ENCODE peak calls at places on chromosome 10, in eight cellular contexts. One of them, this sample, is unnamed.

GRCh38 chr10:51020175-51020574 is 54.1 kb upstream of the PRKG1 start:
- DNase-seq in tibial nerve: no peak
- DNase-seq in esophagus muscularis mucosa: no peak
- DNase-seq in stomach: no peak
- DNase-seq in pancreas: no peak
- DNase-seq in ovary: no peak
- DNase-seq in breast epithelium: no peak
- DNase-seq in keratinocyte: no peak
- DNase-seq in this sample: no peak

GRCh38 chr10:33306126-33306525 is 28.3 kb downstream of the NRP1 start:
- DNase-seq in tibial nerve: no peak
- DNase-seq in esophagus muscularis mucosa: peak; percentile 68
- DNase-seq in stomach: no peak
- DNase-seq in pancreas: no peak
- DNase-seq in ovary: no peak
- DNase-seq in breast epithelium: no peak
- DNase-seq in keratinocyte: no peak
- DNase-seq in this sample: no peak

GRCh38 chr10:35217458-35217857 is 90.8 kb downstream of the CREM start:
- DNase-seq in tibial nerve: no peak
- DNase-seq in esophagus muscularis mucosa: no peak
- DNase-seq in stomach: no peak
- DNase-seq in pancreas: no peak
- DNase-seq in ovary: no peak
- DNase-seq in breast epithelium: no peak
- DNase-seq in keratinocyte: no peak
- DNase-seq in this sample: no peak

GRCh38 chr10:45375101-45375500 is 1.1 kb downstream of the ALOX5 start:
- DNase-seq in tibial nerve: no peak
- DNase-seq in esophagus muscularis mucosa: no peak
- DNase-seq in stomach: no peak
- DNase-seq in pancreas: no peak
- DNase-seq in ovary: no peak
- DNase-seq in breast epithelium: no peak
- DNase-seq in keratinocyte: no peak
- DNase-seq in this sample: no peak

GRCh38 chr10:106609867-106610266 is 554.6 kb downstream of the SORCS1 start:
- DNase-seq in tibial nerve: no peak
- DNase-seq in esophagus muscularis mucosa: peak; percentile 72
- DNase-seq in stomach: no peak
- DNase-seq in pancreas: no peak
- DNase-seq in ovary: no peak
- DNase-seq in breast epithelium: no peak
- DNase-seq in keratinocyte: no peak
- DNase-seq in this sample: no peak

GRCh38 chr10:105023706-105024105 is 382.6 kb downstream of the SORCS3 start:
- DNase-seq in tibial nerve: peak; percentile 13
- DNase-seq in esophagus muscularis mucosa: no peak
- DNase-seq in stomach: no peak
- DNase-seq in pancreas: no peak
- DNase-seq in ovary: no peak
- DNase-seq in breast epithelium: no peak
- DNase-seq in keratinocyte: no peak
- DNase-seq in this sample: no peak

GRCh38 chr10:44557596-44558191 is 172.8 kb upstream of the CXCL12 start:
- DNase-seq in tibial nerve: no peak
- DNase-seq in esophagus muscularis mucosa: no peak
- DNase-seq in stomach: no peak
- DNase-seq in pancreas: no peak
- DNase-seq in ovary: no peak
- DNase-seq in breast epithelium: no peak
- DNase-seq in keratinocyte: no peak
- DNase-seq in this sample: no peak

GRCh38 chr10:87767253-87767652 is 50.8 kb downstream of the ATAD1 start:
- DNase-seq in tibial nerve: no peak
- DNase-seq in esophagus muscularis mucosa: no peak
- DNase-seq in stomach: no peak
- DNase-seq in pancreas: no peak
- DNase-seq in ovary: no peak
- DNase-seq in breast epithelium: no peak
- DNase-seq in keratinocyte: no peak
- DNase-seq in this sample: no peak

GRCh38 chr10:663466-663751 is 26.1 kb downstream of the DIP2C start:
- DNase-seq in tibial nerve: no peak
- DNase-seq in esophagus muscularis mucosa: no peak
- DNase-seq in stomach: no peak
- DNase-seq in pancreas: no peak
- DNase-seq in ovary: no peak
- DNase-seq in breast epithelium: no peak
- DNase-seq in keratinocyte: no peak
- DNase-seq in this sample: no peak

GRCh38 chr10:3622427-3622826 is 162.6 kb downstream of the KLF6 start:
- DNase-seq in tibial nerve: no peak
- DNase-seq in esophagus muscularis mucosa: no peak
- DNase-seq in stomach: no peak
- DNase-seq in pancreas: no peak
- DNase-seq in ovary: no peak
- DNase-seq in breast epithelium: no peak
- DNase-seq in keratinocyte: no peak
- DNase-seq in this sample: no peak

GRCh38 chr10:75261813-75262725 is 26.3 kb upstream of the COMTD1 start:
- DNase-seq in tibial nerve: no peak
- DNase-seq in esophagus muscularis mucosa: no peak
- DNase-seq in stomach: no peak
- DNase-seq in pancreas: peak; percentile 86
- DNase-seq in ovary: no peak
- DNase-seq in breast epithelium: no peak
- DNase-seq in keratinocyte: no peak
- DNase-seq in this sample: no peak

GRCh38 chr10:132547421-132547861 is 9.9 kb downstream of the INPP5A start:
- DNase-seq in tibial nerve: no peak
- DNase-seq in esophagus muscularis mucosa: no peak
- DNase-seq in stomach: no peak
- DNase-seq in pancreas: no peak
- DNase-seq in ovary: peak; percentile 26
- DNase-seq in breast epithelium: no peak
- DNase-seq in keratinocyte: no peak
- DNase-seq in this sample: no peak
- H3K4me1 ChIP-seq in tibial nerve: peaks cover 10% of the 10 kb centered on the region
- H3K4me1 ChIP-seq in esophagus muscularis mucosa: peaks cover 94% of the 10 kb centered on the region
- H3K4me1 ChIP-seq in stomach: peaks cover 38% of the 10 kb centered on the region
- H3K4me1 ChIP-seq in pancreas: peaks cover 11% of the 10 kb centered on the region
- H3K4me1 ChIP-seq in ovary: peaks cover 26% of the 10 kb centered on the region
- H3K4me1 ChIP-seq in breast epithelium: no peaks in the 10 kb centered on the region
- H3K4me1 ChIP-seq in keratinocyte: peaks cover 4% of the 10 kb centered on the region
- H3K4me1 ChIP-seq in this sample: peaks cover 72% of the 10 kb centered on the region

DNA sequence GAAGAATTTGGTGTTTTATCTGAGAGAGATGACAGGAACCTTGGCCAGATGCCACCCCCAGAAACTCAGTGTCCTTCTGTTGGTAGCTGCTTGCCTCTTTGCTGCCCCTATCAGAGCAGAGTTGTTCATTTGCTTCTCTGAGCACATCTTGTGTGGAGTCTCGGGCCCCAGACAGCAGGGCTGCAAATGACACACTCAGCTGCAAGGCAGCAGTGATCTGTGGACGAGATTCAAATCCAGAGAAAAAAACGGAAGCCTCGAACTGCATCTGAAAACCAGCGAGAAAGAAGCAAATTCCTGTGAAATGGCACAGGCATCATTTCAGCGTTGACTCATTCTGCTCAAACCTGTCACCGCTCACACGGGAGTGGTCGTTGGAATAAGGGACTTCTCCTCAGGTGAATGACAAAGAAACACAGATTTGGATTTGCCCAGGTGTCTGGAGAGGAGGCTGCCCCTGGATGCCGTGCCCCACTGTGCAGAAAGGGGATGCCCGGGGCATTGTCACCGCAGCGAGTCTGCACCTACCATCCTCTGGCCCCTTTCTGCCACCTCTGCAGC is 144.7 kb downstream of the PFKFB3 start:
- DNase-seq in tibial nerve: no peak
- DNase-seq in esophagus muscularis mucosa: peak; percentile 68
- DNase-seq in stomach: no peak
- DNase-seq in pancreas: no peak
- DNase-seq in ovary: no peak
- DNase-seq in breast epithelium: no peak
- DNase-seq in keratinocyte: no peak
- DNase-seq in this sample: no peak
- TF ChIP-seq CTCF in tibial nerve: no peak
- TF ChIP-seq CTCF in esophagus muscularis mucosa: no peak
- TF ChIP-seq CTCF in stomach: no peak
- TF ChIP-seq CTCF in pancreas: no peak
- TF ChIP-seq CTCF in ovary: no peak
- TF ChIP-seq CTCF in breast epithelium: no peak
- TF ChIP-seq CTCF in keratinocyte: no peak
- TF ChIP-seq CTCF in this sample: no peak

GRCh38 chr10:19488592-19489280 is 327.5 kb upstream of the PLXDC2 start:
- DNase-seq in tibial nerve: peak; percentile 14
- DNase-seq in esophagus muscularis mucosa: no peak
- DNase-seq in stomach: no peak
- DNase-seq in pancreas: no peak
- DNase-seq in ovary: peak; percentile 69
- DNase-seq in breast epithelium: no peak
- DNase-seq in keratinocyte: no peak
- DNase-seq in this sample: no peak
- H3K4me3 ChIP-seq in tibial nerve: peak overlapping the region; percentile 41
- H3K4me3 ChIP-seq in esophagus muscularis mucosa: peak overlapping the region; percentile 45
- H3K4me3 ChIP-seq in stomach: peak overlapping the region; percentile 22
- H3K4me3 ChIP-seq in pancreas: no peak overlapping the region
- H3K4me3 ChIP-seq in ovary: no peak overlapping the region
- H3K4me3 ChIP-seq in breast epithelium: no peak overlapping the region
- H3K4me3 ChIP-seq in keratinocyte: no peak overlapping the region
- H3K4me3 ChIP-seq in this sample: peak overlapping the region; percentile 13

GRCh38 chr10:119702482-119703041 is 23.3 kb upstream of the INPP5F start:
- DNase-seq in tibial nerve: no peak
- DNase-seq in esophagus muscularis mucosa: no peak
- DNase-seq in stomach: no peak
- DNase-seq in pancreas: no peak
- DNase-seq in ovary: no peak
- DNase-seq in breast epithelium: no peak
- DNase-seq in keratinocyte: no peak
- DNase-seq in this sample: no peak

GRCh38 chr10:119703903-119704508 is 21.8 kb upstream of the INPP5F start:
- DNase-seq in tibial nerve: no peak
- DNase-seq in esophagus muscularis mucosa: no peak
- DNase-seq in stomach: no peak
- DNase-seq in pancreas: no peak
- DNase-seq in ovary: no peak
- DNase-seq in breast epithelium: no peak
- DNase-seq in keratinocyte: no peak
- DNase-seq in this sample: no peak

GRCh38 chr10:119700321-119700954 is 25.4 kb upstream of the INPP5F start:
- DNase-seq in tibial nerve: no peak
- DNase-seq in esophagus muscularis mucosa: no peak
- DNase-seq in stomach: no peak
- DNase-seq in pancreas: no peak
- DNase-seq in ovary: no peak
- DNase-seq in breast epithelium: no peak
- DNase-seq in keratinocyte: no peak
- DNase-seq in this sample: no peak

GRCh38 chr10:119705434-119705831 is 20.4 kb upstream of the INPP5F start:
- DNase-seq in tibial nerve: no peak
- DNase-seq in esophagus muscularis mucosa: no peak
- DNase-seq in stomach: no peak
- DNase-seq in pancreas: no peak
- DNase-seq in ovary: no peak
- DNase-seq in breast epithelium: no peak
- DNase-seq in keratinocyte: no peak
- DNase-seq in this sample: no peak

DNA sequence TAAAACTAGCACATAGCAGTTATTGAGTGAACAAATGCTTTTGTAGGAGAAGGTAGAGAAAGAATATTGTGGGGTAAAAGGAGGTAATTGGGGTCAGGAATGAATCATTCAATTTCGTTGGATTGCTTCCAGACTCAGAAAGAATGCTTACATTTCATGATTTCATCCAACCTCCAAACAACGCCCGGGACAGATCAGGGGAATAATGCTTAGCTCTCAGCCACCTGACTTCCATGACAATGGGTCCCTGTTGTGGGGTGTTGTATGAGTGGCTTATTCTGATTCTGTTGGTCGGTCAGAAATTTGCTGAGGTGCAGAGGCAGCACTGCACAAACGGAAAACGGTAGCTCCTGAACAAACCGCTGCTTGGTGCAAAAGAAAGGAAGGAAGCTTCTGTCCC is 24.0 kb upstream of the INPP5F start:
- DNase-seq in tibial nerve: no peak
- DNase-seq in esophagus muscularis mucosa: no peak
- DNase-seq in stomach: no peak
- DNase-seq in pancreas: no peak
- DNase-seq in ovary: no peak
- DNase-seq in breast epithelium: no peak
- DNase-seq in keratinocyte: no peak
- DNase-seq in this sample: no peak
- H3K4me1 ChIP-seq in tibial nerve: no peaks in the 10 kb centered on the region
- H3K4me1 ChIP-seq in esophagus muscularis mucosa: no peaks in the 10 kb centered on the region
- H3K4me1 ChIP-seq in stomach: no peaks in the 10 kb centered on the region
- H3K4me1 ChIP-seq in pancreas: no peaks in the 10 kb centered on the region
- H3K4me1 ChIP-seq in ovary: no peaks in the 10 kb centered on the region
- H3K4me1 ChIP-seq in breast epithelium: no peaks in the 10 kb centered on the region
- H3K4me1 ChIP-seq in keratinocyte: peaks cover 3% of the 10 kb centered on the region
- H3K4me1 ChIP-seq in this sample: no peaks in the 10 kb centered on the region

GRCh38 chr10:90577569-90577968 is 280.3 kb downstream of the HTR7 start:
- DNase-seq in tibial nerve: no peak
- DNase-seq in esophagus muscularis mucosa: no peak
- DNase-seq in stomach: no peak
- DNase-seq in pancreas: no peak
- DNase-seq in ovary: no peak
- DNase-seq in breast epithelium: no peak
- DNase-seq in keratinocyte: no peak
- DNase-seq in this sample: no peak

GRCh38 chr10:90583416-90583815 is 274.4 kb downstream of the HTR7 start:
- DNase-seq in tibial nerve: no peak
- DNase-seq in esophagus muscularis mucosa: no peak
- DNase-seq in stomach: no peak
- DNase-seq in pancreas: no peak
- DNase-seq in ovary: no peak
- DNase-seq in breast epithelium: no peak
- DNase-seq in keratinocyte: no peak
- DNase-seq in this sample: no peak

DNA sequence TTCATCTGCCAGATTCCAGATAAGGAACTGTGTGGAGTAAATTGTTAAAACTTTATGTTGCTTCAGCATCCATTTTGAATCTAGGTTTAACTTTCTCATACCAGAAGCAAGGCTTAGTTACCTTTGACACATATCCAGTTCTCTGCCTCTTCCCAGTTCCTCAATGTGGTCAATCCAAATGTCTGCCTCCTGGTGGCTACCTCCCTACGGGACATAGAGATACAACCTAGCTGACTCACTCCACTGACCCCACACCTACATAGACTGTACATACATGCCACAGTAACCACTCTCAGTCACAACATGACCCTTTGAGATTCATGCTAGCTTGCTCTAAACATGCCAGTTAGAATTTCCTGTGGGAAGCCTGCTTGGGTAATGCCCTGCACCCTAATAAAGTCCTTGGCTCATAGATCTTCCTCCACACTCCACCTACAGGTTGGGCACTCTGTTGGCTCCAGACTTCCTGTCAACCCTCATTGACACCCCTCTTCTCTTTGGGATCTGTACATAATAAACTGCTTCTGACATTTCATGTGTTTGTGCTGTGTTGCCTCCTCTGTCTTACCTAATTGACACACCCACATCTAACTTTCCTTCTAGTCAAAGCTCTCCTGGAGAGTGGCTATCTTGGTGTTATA is 278.1 kb downstream of the HTR7 start:
- DNase-seq in tibial nerve: no peak
- DNase-seq in esophagus muscularis mucosa: no peak
- DNase-seq in stomach: no peak
- DNase-seq in pancreas: no peak
- DNase-seq in ovary: no peak
- DNase-seq in breast epithelium: no peak
- DNase-seq in keratinocyte: no peak
- DNase-seq in this sample: no peak
- TF ChIP-seq CTCF in tibial nerve: no peak
- TF ChIP-seq CTCF in esophagus muscularis mucosa: no peak
- TF ChIP-seq CTCF in stomach: no peak
- TF ChIP-seq CTCF in pancreas: no peak
- TF ChIP-seq CTCF in ovary: no peak
- TF ChIP-seq CTCF in breast epithelium: no peak
- TF ChIP-seq CTCF in keratinocyte: peak; percentile 23
- TF ChIP-seq CTCF in this sample: no peak